ENCODE peak calls at places on chromosomes 13 and 19, in seven cellular contexts. N is endodermal cell; Z is epithelial cell of esophagus; U is choroid plexus epithelial cell; Y is transverse colon; I is heart left ventricle; W is CD8-positive, alpha-beta T cell. K is an unnamed sample.

GRCh38 chr13:88246239-88246638 is 575.1 kb downstream of the SLITRK5 start:
- DNase-seq in N (no peak), Z (peak; percentile 42), U (no peak), Y (no peak), I (no peak), W (no peak), K (no peak)

GRCh38 chr13:98327326-98328314 is 150.6 kb upstream of the RNF113B start:
- DNase-seq in N (peak; percentile 74), Z (no peak), U (peak; percentile 85), Y (no peak), I (no peak), W (no peak), K (no peak)

GRCh38 chr19:35509018-35509652 is 4.3 kb downstream of the DMKN start:
- DNase-seq in N (peak; percentile 89), Z (peak; percentile 89), U (peak; percentile 12), Y (peak; percentile 71), I (no peak), W (peak; percentile 52), K (no peak)

GRCh38 chr13:85700909-85701308 is 98.3 kb downstream of the SLITRK6 start:
- DNase-seq in N (no peak), Z (peak; percentile 45), U (no peak), Y (no peak), I (no peak), W (no peak), K (no peak)

GRCh38 chr19:10074153-10074552 is 12.0 kb upstream of the SHFL start:
- DNase-seq in N (no peak), Z (peak; percentile 24), U (peak; percentile 50), Y (no peak), I (no peak), W (no peak), K (no peak)

GRCh38 chr13:43316997-43317396 is 293.6 kb downstream of the DNAJC15 start:
- DNase-seq in N (peak; percentile 50), Z (peak; percentile 25), U (peak; percentile 72), Y (no peak), I (peak; percentile 22), W (no peak), K (no peak)

GRCh38 chr19:52237771-52238400 is 31.5 kb upstream of the ZNF766 start:
- DNase-seq in N (peak; percentile 84), Z (peak; percentile 67), U (peak; percentile 84), Y (peak; percentile 59), I (peak; percentile 40), W (peak; percentile 75), K (peak; percentile 13)

GRCh38 chr13:31369213-31369612 is 169.4 kb downstream of the B3GLCT start:
- DNase-seq in N (no peak), Z (no peak), U (peak; percentile 30), Y (no peak), I (no peak), W (no peak), K (no peak)

GRCh38 chr19:36771275-36772231 is 1.1 kb downstream of the ZNF850 start:
- DNase-seq in N (peak; percentile 84), Z (peak; percentile 83), U (peak; percentile 96), Y (peak; percentile 36), I (peak; percentile 85), W (no peak), K (no peak)

GRCh38 chr13:20182231-20182846 is 10.4 kb downstream of the GJB2 start:
- DNase-seq in N (peak; percentile 82), Z (peak; percentile 81), U (peak; percentile 89), Y (no peak), I (peak; percentile 45), W (peak; percentile 62), K (no peak)

GRCh38 chr13:98298599-98298998 is 121.5 kb upstream of the RNF113B start:
- DNase-seq in N (no peak), Z (peak; percentile 55), U (no peak), Y (no peak), I (no peak), W (no peak), K (no peak)

GRCh38 chr13:78881746-78882145 is 222.8 kb upstream of the OBI1 start:
- DNase-seq in N (no peak), Z (no peak), U (no peak), Y (no peak), I (no peak), W (no peak), K (no peak)

GRCh38 chr13:43879323-43880181 is at the start of the genes CCDC122 and LACC1:
- DNase-seq in N (peak; percentile 92), Z (peak; percentile 93), U (peak; percentile 90), Y (peak; percentile 88), I (peak; percentile 83), W (peak; percentile 78), K (no peak)

GRCh38 chr19:30450945-30451344 is 78.8 kb downstream of the ZNF536 start:
- DNase-seq in N (no peak), Z (no peak), U (no peak), Y (no peak), I (no peak), W (no peak), K (no peak)

GRCh38 chr19:38877781-38878574 is at the start of gene RINL:
- DNase-seq in N (peak; percentile 68), Z (no peak), U (no peak), Y (peak; percentile 71), I (peak; percentile 47), W (peak; percentile 85), K (no peak)

GRCh38 chr19:54188224-54188871 is 1.0 kb downstream of the MBOAT7 start:
- DNase-seq in N (peak; percentile 62), Z (peak; percentile 26), U (peak; percentile 55), Y (no peak), I (no peak), W (no peak), K (no peak)

GRCh38 chr19:16821081-16821480 is 8.1 kb upstream of the SIN3B start:
- DNase-seq in N (no peak), Z (peak; percentile 91), U (no peak), Y (no peak), I (no peak), W (no peak), K (no peak)

GRCh38 chr13:62113145-62113544 is 697.5 kb upstream of the PCDH20 start:
- DNase-seq in N (no peak), Z (peak; percentile 7), U (peak; percentile 45), Y (no peak), I (no peak), W (no peak), K (no peak)

GRCh38 chr13:59776924-59777690 is 386.6 kb downstream of the DIAPH3 start:
- DNase-seq in N (no peak), Z (peak; percentile 84), U (peak; percentile 85), Y (no peak), I (no peak), W (no peak), K (peak; percentile 6)

GRCh38 chr13:23867027-23867491 is 22.1 kb downstream of the MIPEP start:
- DNase-seq in N (peak; percentile 68), Z (peak; percentile 63), U (peak; percentile 78), Y (no peak), I (no peak), W (no peak), K (no peak)

GRCh38 chr13:28415994-28416411 is 78.9 kb downstream of the FLT1 start:
- DNase-seq in N (no peak), Z (peak; percentile 5), U (no peak), Y (no peak), I (no peak), W (no peak), K (no peak)

GRCh38 chr13:103772576-103772975 is 706.4 kb upstream of the SLC10A2 start:
- DNase-seq in N (peak; percentile 51), Z (no peak), U (no peak), Y (no peak), I (no peak), W (no peak), K (no peak)

GRCh38 chr19:41687419-41687818 is 651 bp downstream of the CEACAM7 start:
- DNase-seq in N (no peak), Z (no peak), U (no peak), Y (no peak), I (no peak), W (no peak), K (no peak)
- TF ChIP-seq CTCF in N (no peak), Z (no peak), U (no peak), Y (no peak), I (no peak), W (no peak), K (no peak)

GRCh38 chr13:41018583-41018909 is 570 bp downstream of the ELF1 start:
- DNase-seq in N (no peak), Z (no peak), U (no peak), Y (no peak), I (no peak), W (no peak), K (no peak)
- H3K4me3 ChIP-seq in N (peak overlapping the region; percentile 73), Z (peak overlapping the region; percentile 61), U (no peak overlapping the region), Y (peak overlapping the region; percentile 9), I (peak overlapping the region; percentile 59), W (peak overlapping the region; percentile 56), K (peak overlapping the region; percentile 59)

GRCh38 chr13:76820759-76821158 is 65.4 kb downstream of the KCTD12 start:
- DNase-seq in N (no peak), Z (no peak), U (peak; percentile 53), Y (no peak), I (peak; percentile 77), W (no peak), K (no peak)

GRCh38 chr13:76823969-76824368 is 62.2 kb downstream of the KCTD12 start:
- DNase-seq in N (no peak), Z (no peak), U (no peak), Y (no peak), I (no peak), W (no peak), K (no peak)

GRCh38 chr13:76826527-76826926 is 59.7 kb downstream of the KCTD12 start:
- DNase-seq in N (no peak), Z (no peak), U (no peak), Y (no peak), I (no peak), W (no peak), K (no peak)

GRCh38 chr13:76825415-76825814 is 60.8 kb downstream of the KCTD12 start:
- DNase-seq in N (no peak), Z (no peak), U (no peak), Y (no peak), I (no peak), W (no peak), K (no peak)

GRCh38 chr13:76822691-76823267 is 63.4 kb downstream of the KCTD12 start:
- DNase-seq in N (no peak), Z (peak; percentile 61), U (peak; percentile 74), Y (no peak), I (no peak), W (no peak), K (peak; percentile 16)
- TF ChIP-seq CTCF in N (peak; percentile 47), Z (peak; percentile 44), U (peak; percentile 50), Y (peak; percentile 28), I (peak; percentile 30), W (no peak), K (peak; percentile 60)

DNA sequence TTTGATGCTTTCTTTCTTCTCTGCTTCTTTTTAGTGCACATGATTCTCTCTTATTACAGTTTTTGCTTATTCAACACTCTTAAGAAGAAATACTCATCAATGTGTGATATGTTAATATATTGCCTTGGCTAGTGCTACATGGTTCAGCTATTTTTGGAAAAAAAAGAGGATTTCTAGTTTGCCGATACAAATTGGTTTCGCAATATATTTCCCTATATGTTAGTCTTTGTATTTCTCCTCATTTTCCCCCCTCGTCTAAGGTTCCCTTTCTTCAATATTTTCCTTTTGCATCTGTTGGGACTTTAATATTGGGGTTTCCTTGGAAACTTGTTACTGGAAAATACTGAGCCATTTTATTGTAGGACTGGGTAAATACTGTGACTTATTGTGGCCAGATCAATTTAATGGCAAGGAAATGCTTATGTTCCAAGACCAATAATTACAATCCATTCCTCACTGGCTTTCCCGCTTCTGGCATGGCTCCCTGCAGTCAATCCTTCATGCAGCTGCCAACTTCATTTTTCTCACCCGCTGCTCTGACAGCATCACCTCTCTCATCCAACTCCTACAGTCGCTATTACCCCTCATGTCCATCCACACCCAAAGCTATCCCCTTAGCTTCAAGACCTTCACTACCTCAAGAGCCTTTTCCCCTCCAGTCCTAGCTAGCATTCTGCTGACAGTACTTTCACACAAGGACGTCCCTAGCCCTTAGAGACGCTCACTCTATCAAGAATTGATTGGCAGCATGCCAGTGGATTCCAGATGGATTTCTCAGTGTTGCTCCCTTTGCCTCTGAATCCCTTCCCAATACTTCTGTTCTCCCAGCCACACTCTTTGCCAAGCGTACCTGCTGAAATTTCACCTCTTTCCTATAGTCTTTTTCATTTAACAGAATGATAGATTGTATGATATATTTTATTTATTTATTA is 280.1 kb upstream of the TMTC4 start:
- DNase-seq in N (no peak), Z (no peak), U (peak; percentile 20), Y (no peak), I (no peak), W (no peak), K (no peak)
- H3K4me3 ChIP-seq in N (no peak overlapping the region), Z (no peak overlapping the region), U (no peak overlapping the region), Y (no peak overlapping the region), I (no peak overlapping the region), W (no peak overlapping the region), K (no peak overlapping the region)